ENCODE peak calls at places on chromosomes 3 and 15, in nine cellular contexts. W is NCI-H1092 treated with DMSO at 0.1 percent for 48 hours, L is skeletal muscle cell, S is activated T-helper 1 cell treated with Interleukin-2 at 50 U/mL for 16 hours, G is HT1080, Z is M059J, Y is AG20443, I is ELF-1, T is astrocyte of the spinal cord. X is an unnamed sample.

GRCh38 chr15:28890711-28891495 is 5.1 kb downstream of the APBA2 start:
- DNase-seq in Y (no peak), I (no peak), Z (peak), S (no peak), T (no peak), G (no peak), W (no peak), L (no peak), X (no peak)

GRCh38 chr3:74445541-74445940 is 168.9 kb downstream of the CNTN3 start:
- DNase-seq in T (no peak), Y (peak), Z (no peak), G (no peak), W (no peak), I (no peak), L (no peak), S (no peak), X (no peak)

GRCh38 chr3:47443611-47443995 is 32.1 kb downstream of the SCAP start:
- DNase-seq in L (no peak), T (no peak), S (no peak), Z (no peak), W (no peak), Y (peak), G (no peak), I (no peak), X (no peak)

GRCh38 chr15:73575636-73576247 is 57.4 kb downstream of the NPTN start:
- DNase-seq in T (peak), Z (peak), G (peak), I (no peak), Y (no peak), S (no peak), W (no peak), L (no peak), X (no peak)

GRCh38 chr3:18351069-18351628 is 74.0 kb downstream of the SATB1 start:
- DNase-seq in Y (no peak), G (no peak), S (no peak), L (no peak), Z (no peak), I (no peak), T (no peak), W (peak), X (no peak)

GRCh38 chr15:69860921-69861320 is 236.8 kb downstream of the TLE3 start:
- DNase-seq in I (no peak), G (no peak), Y (no peak), Z (no peak), L (no peak), W (no peak), S (no peak), T (no peak), X (no peak)

GRCh38 chr3:193490580-193490979 is 64.1 kb downstream of the ATP13A4 start:
- DNase-seq in L (no peak), W (no peak), I (no peak), Y (no peak), T (no peak), S (no peak), G (no peak), Z (no peak), X (no peak)

GRCh38 chr15:89693696-89694095 is 3.1 kb downstream of the WDR93 start:
- DNase-seq in W (no peak), L (no peak), I (no peak), Z (peak), T (no peak), Y (no peak), S (no peak), G (no peak), X (no peak)

GRCh38 chr3:13657660-13658435 is 108.9 kb downstream of the FBLN2 start:
- DNase-seq in S (peak), W (peak), L (no peak), T (peak), Z (no peak), I (peak), Y (peak), G (peak), X (peak)

GRCh38 chr3:31250116-31250813 is 282.5 kb upstream of the STT3B start:
- DNase-seq in T (no peak), I (peak), W (no peak), Z (peak), S (no peak), Y (peak), L (no peak), G (peak), X (no peak)

GRCh38 chr3:23761440-23761896 is 44.3 kb upstream of the UBE2E1 start:
- DNase-seq in S (no peak), I (peak), G (peak), W (no peak), T (peak), Z (peak), L (no peak), Y (peak), X (peak)

GRCh38 chr3:136932518-136932917 is 25.3 kb upstream of the IL20RB start:
- DNase-seq in G (no peak), T (no peak), Y (no peak), W (no peak), I (no peak), L (no peak), S (no peak), Z (peak), X (no peak)

GRCh38 chr3:124034016-124034808 is 42.3 kb upstream of the ROPN1 start:
- DNase-seq in L (no peak), G (peak), W (peak), S (no peak), T (peak), I (no peak), Y (peak), Z (peak), X (peak)

GRCh38 chr15:39108021-39108420 is 472.9 kb upstream of the THBS1 start:
- DNase-seq in G (no peak), T (no peak), W (no peak), Y (no peak), L (no peak), I (no peak), S (no peak), Z (no peak), X (no peak)

GRCh38 chr3:49673715-49674490 is at the start of gene APEH:
- DNase-seq in W (no peak), Y (peak), Z (peak), I (peak), S (peak), T (peak), L (peak), G (peak), X (peak)

GRCh38 chr3:65277788-65278187 is 590.0 kb upstream of the ADAMTS9 start:
- DNase-seq in Z (no peak), G (no peak), S (no peak), I (no peak), Y (no peak), L (no peak), W (peak), T (no peak), X (no peak)

GRCh38 chr3:1600206-1600605 is 498.5 kb upstream of the CNTN4 start:
- DNase-seq in T (no peak), G (no peak), Y (no peak), Z (no peak), S (no peak), I (no peak), W (no peak), L (no peak), X (no peak)

GRCh38 chr15:59366368-59367021 is 6.2 kb downstream of the MYO1E start:
- DNase-seq in S (no peak), Y (no peak), W (no peak), L (no peak), I (no peak), T (no peak), Z (no peak), G (no peak), X (no peak)